ENCODE peak calls at places on chromosomes 4 and X, in five cellular contexts. P, S, K, N and C are unnamed samples. For H3K36me3 and H3K4me1, the result is how much of the 10 kb centered on the place peaks cover.

GRCh38 chr4:99868126-99868596 is 26.1 kb downstream of the LAMTOR3 start:
- DNase-seq in P (no peak), S (peak), K (no peak), N (no peak), C (no peak)

GRCh38 chr4:123783936-123784335 is 387.3 kb downstream of the SPRY1 start:
- DNase-seq in P (peak), S (no peak), K (no peak), N (no peak), C (no peak)

GRCh38 chr4:75817901-75818300 is 84.4 kb downstream of the PPEF2 start:
- DNase-seq in P (no peak), S (no peak), K (no peak), N (no peak), C (no peak)

GRCh38 chr4:151403656-151404055 is 5.3 kb upstream of the FHIP1A start:
- DNase-seq in P (no peak), S (no peak), K (no peak), N (no peak), C (no peak)

GRCh38 chr4:27267435-27268355 is 407.1 kb downstream of the STIM2 start:
- DNase-seq in P (no peak), S (no peak), K (no peak), N (no peak), C (no peak)

GRCh38 chr4:156377036-156377700 is 423.5 kb upstream of the CTSO start:
- DNase-seq in P (peak), S (no peak), K (no peak), N (no peak), C (no peak)

GRCh38 chr4:146329042-146329716 is 114.8 kb downstream of the REELD1 start:
- DNase-seq in P (peak), S (no peak), K (no peak), N (no peak), C (no peak)

GRCh38 chr4:121375262-121375661 is 5.6 kb downstream of the QRFPR start:
- DNase-seq in P (peak), S (no peak), K (no peak), N (no peak), C (no peak)

GRCh38 chr4:150581611-150582010 is 340 bp upstream of the MAB21L2 start:
- DNase-seq in P (no peak), S (peak), K (peak), N (no peak), C (no peak)

GRCh38 chrX:45295587-45295986 is 94.9 kb upstream of the DIPK2B start:
- DNase-seq in P (peak), S (no peak), K (peak), N (no peak), C (no peak)

GRCh38 chrX:119041175-119041574 is 31.6 kb upstream of the CT47C1 start:
- DNase-seq in P (peak), S (no peak), K (peak), N (peak), C (peak)

GRCh38 chrX:19064175-19064574 is 58.1 kb downstream of the ADGRG2 start:
- DNase-seq in P (peak), S (no peak), K (no peak), N (no peak), C (no peak)

GRCh38 chrX:124534530-124534929 is 188.2 kb downstream of the SH2D1A start:
- DNase-seq in P (no peak), S (no peak), K (no peak), N (no peak), C (no peak)

GRCh38 chrX:44735498-44735897 is 108.3 kb upstream of the DUSP21 start:
- DNase-seq in P (peak), S (no peak), K (no peak), N (no peak), C (no peak)

GRCh38 chr4:108163352-108163751 is 5.4 kb downstream of the LEF1 start:
- DNase-seq in P (no peak), S (no peak), K (no peak), N (no peak), C (no peak)

GRCh38 chr4:15495621-15496020 is 25.9 kb downstream of the CC2D2A start:
- DNase-seq in P (no peak), S (no peak), K (no peak), N (no peak), C (no peak)

GRCh38 chrX:151776113-151776790 is 41.7 kb downstream of the CNGA2 start:
- DNase-seq in P (no peak), S (no peak), K (no peak), N (peak), C (no peak)

GRCh38 chr4:138560448-138560847 is 318.3 kb upstream of the SLC7A11 start:
- DNase-seq in P (no peak), S (no peak), K (no peak), N (no peak), C (no peak)

GRCh38 chr4:155657169-155657568 is 9.5 kb upstream of the GUCY1A1 start:
- DNase-seq in P (no peak), S (no peak), K (no peak), N (no peak), C (no peak)

GRCh38 chr4:26263165-26263564 is 57.6 kb upstream of the RBPJ start:
- DNase-seq in P (peak), S (no peak), K (no peak), N (no peak), C (no peak)

GRCh38 chrX:109886122-109886761 is 116.7 kb upstream of the TMEM164 start:
- DNase-seq in P (peak), S (peak), K (peak), N (peak), C (peak)

GRCh38 chr4:103244251-103244650 is 46.1 kb upstream of the CENPE start:
- DNase-seq in P (no peak), S (no peak), K (no peak), N (no peak), C (no peak)

GRCh38 chr4:106201373-106201772 is 114.6 kb downstream of the TBCK start:
- DNase-seq in P (peak), S (peak), K (no peak), N (no peak), C (no peak)

GRCh38 chr4:156968479-156968984 is 3.1 kb downstream of the PDGFC start:
- DNase-seq in P (peak), S (peak), K (peak), N (peak), C (peak)

GRCh38 chrX:118847676-118848075 is 24.1 kb downstream of the ZCCHC12 start:
- DNase-seq in P (peak), S (peak), K (no peak), N (peak), C (no peak)

GRCh38 chrX:31349515-31349914 is 277.7 kb upstream of the FTHL17 start:
- DNase-seq in P (peak), S (no peak), K (no peak), N (no peak), C (no peak)

GRCh38 chr4:40292313-40292759 is 42.8 kb upstream of the CHRNA9 start:
- DNase-seq in P (peak), S (no peak), K (no peak), N (no peak), C (no peak)

GRCh38 chrX:104318330-104319009 is 63.7 kb upstream of the ESX1 start:
- DNase-seq in P (peak), S (peak), K (peak), N (no peak), C (peak)

GRCh38 chrX:153726286-153727107 is 1.8 kb downstream of the ABCD1 start:
- DNase-seq in P (peak), S (peak), K (peak), N (peak), C (peak)

GRCh38 chrX:124256981-124257380 is 75.5 kb upstream of the TEX13D start:
- DNase-seq in P (no peak), S (no peak), K (no peak), N (no peak), C (no peak)

GRCh38 chr4:132195181-132195580 is 953.9 kb upstream of the PCDH10 start:
- DNase-seq in P (no peak), S (no peak), K (no peak), N (no peak), C (no peak)

GRCh38 chrX:22542641-22543040 is 269.9 kb downstream of the CBLL2 start:
- DNase-seq in P (peak), S (no peak), K (no peak), N (no peak), C (no peak)

GRCh38 chr4:78033859-78034258 is 23.3 kb upstream of the FRAS1 start:
- DNase-seq in P (no peak), S (no peak), K (no peak), N (no peak), C (no peak)

GRCh38 chr4:27084685-27085356 is 224.2 kb downstream of the STIM2 start:
- DNase-seq in P (peak), S (peak), K (peak), N (no peak), C (no peak)

GRCh38 chrX:2321411-2321810 is 179.4 kb downstream of the DHRSX start:
- DNase-seq in P (no peak), S (no peak), K (no peak), N (no peak), C (no peak)

GRCh38 chr4:189084671-189085070 is 856.0 kb upstream of the FRG1 start:
- DNase-seq in P (no peak), S (no peak), K (no peak), N (no peak), C (no peak)

GRCh38 chrX:14533867-14534266 is 4.5 kb downstream of the GLRA2 start:
- DNase-seq in P (peak), S (no peak), K (no peak), N (no peak), C (no peak)

GRCh38 chr4:188016754-188017153 is 21.2 kb downstream of the ZFP42 start:
- DNase-seq in P (no peak), S (peak), K (no peak), N (no peak), C (no peak)

GRCh38 chr4:102687373-102687981 is 73.3 kb downstream of the MANBA start:
- DNase-seq in P (peak), S (no peak), K (no peak), N (no peak), C (no peak)

GRCh38 chr4:176708771-176709311 is 83.9 kb downstream of the VEGFC start:
- DNase-seq in P (peak), S (no peak), K (no peak), N (no peak), C (no peak)

GRCh38 chr4:176709417-176709816 is 83.3 kb downstream of the VEGFC start:
- DNase-seq in P (no peak), S (no peak), K (no peak), N (no peak), C (no peak)
- H3K36me3 ChIP-seq in P (under half), S (under half), K (under half), N (under half), C (under half)

GRCh38 chr4:152950402-152951274 is 14.5 kb downstream of the FHDC1 start:
- DNase-seq in P (no peak), S (no peak), K (no peak), N (no peak), C (no peak)

GRCh38 chr4:152956167-152956566 is 20.0 kb downstream of the FHDC1 start:
- DNase-seq in P (no peak), S (no peak), K (no peak), N (no peak), C (no peak)

GRCh38 chr4:152951348-152951747 is 15.2 kb downstream of the FHDC1 start:
- DNase-seq in P (peak), S (no peak), K (no peak), N (no peak), C (no peak)

GRCh38 chr4:152956650-152957436 is 20.7 kb downstream of the FHDC1 start:
- DNase-seq in P (no peak), S (no peak), K (peak), N (no peak), C (no peak)

GRCh38 chr4:152953514-152953913 is 17.4 kb downstream of the FHDC1 start:
- DNase-seq in P (no peak), S (no peak), K (no peak), N (no peak), C (no peak)
- H3K4me1 ChIP-seq in P (under half), S (under half), K (under half), N (under half), C (under half)

GRCh38 chr4:37844204-37844603 is 17.7 kb downstream of the PGM2 start:
- DNase-seq in P (no peak), S (no peak), K (no peak), N (no peak), C (no peak)
- H3K36me3 ChIP-seq in P (under half), S (under half), K (under half), N (under half), C (under half)

GRCh38 chrX:13381514-13381913 is 61.7 kb upstream of the ATXN3L start:
- DNase-seq in P (no peak), S (no peak), K (no peak), N (no peak), C (no peak)
- H3K4me1 ChIP-seq in P (under half), S (under half), K (under half), N (under half), C (under half)

GRCh38 chr4:4462970-4463369 is 76.1 kb downstream of the NSG1 start:
- DNase-seq in P (no peak), S (no peak), K (no peak), N (no peak), C (no peak)

GRCh38 chr4:4457803-4458550 is 71.1 kb downstream of the NSG1 start:
- DNase-seq in P (no peak), S (no peak), K (no peak), N (no peak), C (no peak)

GRCh38 chr4:4460759-4461158 is 73.9 kb downstream of the NSG1 start:
- DNase-seq in P (no peak), S (no peak), K (no peak), N (no peak), C (no peak)

GRCh38 chr4:4461850-4462249 is 74.9 kb downstream of the NSG1 start:
- DNase-seq in P (no peak), S (no peak), K (peak), N (no peak), C (no peak)

GRCh38 chr4:4461178-4461577 is 74.3 kb downstream of the NSG1 start:
- DNase-seq in P (no peak), S (no peak), K (no peak), N (no peak), C (no peak)
- H3K36me3 ChIP-seq in P (under half), S (under half), K (under half), N (under half), C (under half)

GRCh38 chrX:120751683-120752082 is 121.8 kb upstream of the C1GALT1C1 start:
- DNase-seq in P (no peak), S (no peak), K (no peak), N (no peak), C (no peak)

GRCh38 chrX:120752431-120753128 is 122.7 kb upstream of the C1GALT1C1 start:
- DNase-seq in P (no peak), S (no peak), K (no peak), N (no peak), C (no peak)

GRCh38 chrX:120750381-120750780 is 120.5 kb upstream of the C1GALT1C1 start:
- DNase-seq in P (no peak), S (no peak), K (no peak), N (no peak), C (no peak)

GRCh38 chrX:120755066-120755846 is 120.4 kb downstream of the CT47B1 start:
- DNase-seq in P (no peak), S (peak), K (peak), N (no peak), C (no peak)

DNA sequence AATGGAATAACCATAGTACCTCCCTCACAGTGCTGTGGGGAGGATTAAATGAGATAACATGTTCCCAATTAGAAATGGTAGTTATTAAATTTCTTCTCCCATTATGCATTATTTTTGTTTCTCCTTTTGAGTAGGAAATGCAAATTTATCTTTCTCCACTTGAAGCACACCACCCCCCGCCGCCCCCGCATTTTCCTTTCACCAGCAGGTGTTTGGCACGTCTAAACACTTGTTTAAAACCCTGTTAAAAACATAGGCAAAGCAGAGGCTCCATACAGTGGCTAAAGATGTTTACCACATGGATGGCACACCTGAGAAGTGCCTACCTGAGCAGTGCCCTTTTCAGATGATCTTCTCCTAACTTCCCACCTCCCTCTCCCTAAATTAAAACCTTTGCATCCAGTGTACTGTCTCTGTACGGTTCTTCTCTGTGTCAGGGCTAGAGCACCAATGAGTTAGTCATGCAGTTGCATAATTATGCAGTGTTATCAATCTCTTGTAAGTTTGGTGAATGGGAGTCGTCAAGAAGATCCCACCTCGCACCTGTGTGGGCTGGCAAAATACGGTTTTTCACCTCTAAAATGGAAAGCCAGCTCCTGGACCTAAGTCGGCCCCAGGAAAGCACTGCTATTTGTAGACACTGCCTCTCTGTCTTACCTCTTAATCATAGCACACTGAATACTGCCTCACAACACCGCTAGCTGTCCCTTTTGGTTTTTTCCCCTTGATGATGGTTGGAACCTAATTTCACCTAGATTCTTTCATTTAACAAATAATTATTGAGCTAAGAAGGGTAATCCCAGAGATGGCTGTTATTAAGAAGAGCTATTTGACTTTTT is 122.0 kb downstream of the CT47B1 start:
- DNase-seq in P (no peak), S (no peak), K (peak), N (no peak), C (no peak)
- H3K4me1 ChIP-seq in P (under half), S (under half), K (under half), N (under half), C (under half)

GRCh38 chr4:5798946-5799345 is 87.9 kb downstream of the EVC start:
- DNase-seq in P (no peak), S (no peak), K (no peak), N (no peak), C (no peak)

GRCh38 chr4:5802565-5802964 is 90.3 kb downstream of the CRMP1 start:
- DNase-seq in P (no peak), S (no peak), K (no peak), N (no peak), C (no peak)

GRCh38 chr4:5799406-5799805 is 88.4 kb downstream of the EVC start:
- DNase-seq in P (no peak), S (no peak), K (no peak), N (no peak), C (no peak)

GRCh38 chr4:5800496-5800895 is 89.5 kb downstream of the EVC start:
- DNase-seq in P (no peak), S (no peak), K (no peak), N (no peak), C (no peak)

GRCh38 chr4:5801696-5802095 is 90.7 kb downstream of the EVC start:
- DNase-seq in P (no peak), S (no peak), K (no peak), N (no peak), C (no peak)
- H3K36me3 ChIP-seq in P (under half), S (under half), K (under half), N (under half), C (under half)

GRCh38 chr4:184851200-184851541 is 25.4 kb upstream of the ACSL1 start:
- DNase-seq in P (no peak), S (no peak), K (peak), N (peak), C (no peak)

GRCh38 chr4:184849184-184849583 is 23.4 kb upstream of the ACSL1 start:
- DNase-seq in P (no peak), S (no peak), K (no peak), N (no peak), C (no peak)

GRCh38 chr4:184850431-184851199 is 24.8 kb upstream of the ACSL1 start:
- DNase-seq in P (no peak), S (no peak), K (no peak), N (no peak), C (no peak)

GRCh38 chr4:184846531-184846930 is 20.8 kb upstream of the ACSL1 start:
- DNase-seq in P (no peak), S (no peak), K (no peak), N (no peak), C (no peak)

DNA sequence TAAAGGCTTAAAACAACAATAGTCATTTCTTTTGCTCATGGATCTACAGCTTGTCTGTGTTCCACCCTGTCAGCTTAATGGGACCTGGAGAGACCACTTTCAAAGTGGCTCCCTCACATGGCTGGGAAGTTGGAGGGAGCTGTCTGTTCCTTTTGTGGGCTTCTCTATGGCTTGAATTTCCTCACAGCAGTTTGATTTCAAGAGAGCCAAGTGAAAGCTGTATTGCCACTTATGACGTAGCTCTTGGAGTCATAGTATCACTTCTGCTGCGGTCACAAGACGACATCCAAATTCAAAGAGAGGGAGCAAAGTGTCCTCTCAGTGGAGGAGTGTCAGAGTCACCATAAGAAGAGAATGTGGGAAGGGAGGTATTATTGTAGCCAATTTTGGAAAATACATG is 22.7 kb upstream of the ACSL1 start:
- DNase-seq in P (no peak), S (no peak), K (no peak), N (no peak), C (no peak)
- H3K4me1 ChIP-seq in P (under half), S (under half), K (under half), N (under half), C (under half)

GRCh38 chrX:71563921-71564320 is 14.3 kb upstream of the GCNA start:
- DNase-seq in P (no peak), S (no peak), K (no peak), N (no peak), C (no peak)
- H3K36me3 ChIP-seq in P (half or more), S (under half), K (under half), N (under half), C (under half)

GRCh38 chr4:68732653-68733466 is 62.4 kb upstream of the UGT2B15 start:
- DNase-seq in P (no peak), S (peak), K (no peak), N (no peak), C (peak)
- H3K4me1 ChIP-seq in P (under half), S (under half), K (under half), N (under half), C (under half)